ENCODE peak calls at places on chromosomes 1 and 21, in seven cellular contexts. One of them, this sample, is unnamed.

GRCh38 chr1:191240925-191241324 is 763.3 kb upstream of the BRINP3 start:
- DNase-seq in kidney epithelial cell: no peak
- DNase-seq in thoracic aorta: no peak
- DNase-seq in dorsolateral prefrontal cortex: no peak
- DNase-seq in upper lobe of right lung: no peak
- DNase-seq in cardiac muscle cell: no peak
- DNase-seq in cardiac fibroblast: no peak
- DNase-seq in this sample: no peak

GRCh38 chr1:14552246-14552970 is 46.1 kb upstream of the KAZN start:
- DNase-seq in kidney epithelial cell: no peak
- DNase-seq in thoracic aorta: no peak
- DNase-seq in dorsolateral prefrontal cortex: peak; percentile 25
- DNase-seq in upper lobe of right lung: no peak
- DNase-seq in cardiac muscle cell: no peak
- DNase-seq in cardiac fibroblast: no peak
- DNase-seq in this sample: no peak

GRCh38 chr1:59193443-59194093 is 103.3 kb upstream of the FGGY start:
- DNase-seq in kidney epithelial cell: no peak
- DNase-seq in thoracic aorta: no peak
- DNase-seq in dorsolateral prefrontal cortex: no peak
- DNase-seq in upper lobe of right lung: no peak
- DNase-seq in cardiac muscle cell: no peak
- DNase-seq in cardiac fibroblast: no peak
- DNase-seq in this sample: no peak

GRCh38 chr1:25763493-25763892 is 36.5 kb upstream of the SELENON start:
- DNase-seq in kidney epithelial cell: no peak
- DNase-seq in thoracic aorta: no peak
- DNase-seq in dorsolateral prefrontal cortex: no peak
- DNase-seq in upper lobe of right lung: no peak
- DNase-seq in cardiac muscle cell: no peak
- DNase-seq in cardiac fibroblast: no peak
- DNase-seq in this sample: no peak

GRCh38 chr1:28322209-28322608 is 6.6 kb upstream of the MED18 start:
- DNase-seq in kidney epithelial cell: peak; percentile 88
- DNase-seq in thoracic aorta: no peak
- DNase-seq in dorsolateral prefrontal cortex: no peak
- DNase-seq in upper lobe of right lung: no peak
- DNase-seq in cardiac muscle cell: no peak
- DNase-seq in cardiac fibroblast: no peak
- DNase-seq in this sample: no peak

GRCh38 chr21:34846601-34847112 is 177.9 kb downstream of the CLIC6 start:
- DNase-seq in kidney epithelial cell: peak; percentile 63
- DNase-seq in thoracic aorta: no peak
- DNase-seq in dorsolateral prefrontal cortex: no peak
- DNase-seq in upper lobe of right lung: peak; percentile 70
- DNase-seq in cardiac muscle cell: peak; percentile 71
- DNase-seq in cardiac fibroblast: peak; percentile 64
- DNase-seq in this sample: no peak

GRCh38 chr1:173420330-173420806 is 56.8 kb upstream of the PRDX6 start:
- DNase-seq in kidney epithelial cell: peak; percentile 16
- DNase-seq in thoracic aorta: no peak
- DNase-seq in dorsolateral prefrontal cortex: no peak
- DNase-seq in upper lobe of right lung: peak; percentile 66
- DNase-seq in cardiac muscle cell: peak; percentile 86
- DNase-seq in cardiac fibroblast: peak; percentile 84
- DNase-seq in this sample: peak; percentile 80

GRCh38 chr21:29005696-29006095 is 13.0 kb upstream of the LTN1 start:
- DNase-seq in kidney epithelial cell: no peak
- DNase-seq in thoracic aorta: no peak
- DNase-seq in dorsolateral prefrontal cortex: no peak
- DNase-seq in upper lobe of right lung: no peak
- DNase-seq in cardiac muscle cell: peak; percentile 10
- DNase-seq in cardiac fibroblast: no peak
- DNase-seq in this sample: no peak

GRCh38 chr1:4052657-4053056 is 152.6 kb upstream of the C1orf174 start:
- DNase-seq in kidney epithelial cell: no peak
- DNase-seq in thoracic aorta: no peak
- DNase-seq in dorsolateral prefrontal cortex: no peak
- DNase-seq in upper lobe of right lung: no peak
- DNase-seq in cardiac muscle cell: no peak
- DNase-seq in cardiac fibroblast: no peak
- DNase-seq in this sample: no peak

GRCh38 chr21:29130234-29130993 is at the start of gene MAP3K7CL:
- DNase-seq in kidney epithelial cell: peak; percentile 99
- DNase-seq in thoracic aorta: peak; percentile 52
- DNase-seq in dorsolateral prefrontal cortex: no peak
- DNase-seq in upper lobe of right lung: no peak
- DNase-seq in cardiac muscle cell: peak; percentile 98
- DNase-seq in cardiac fibroblast: peak; percentile 97
- DNase-seq in this sample: no peak

GRCh38 chr1:218930879-218931278 is 242.8 kb upstream of the LYPLAL1 start:
- DNase-seq in kidney epithelial cell: no peak
- DNase-seq in thoracic aorta: no peak
- DNase-seq in dorsolateral prefrontal cortex: no peak
- DNase-seq in upper lobe of right lung: no peak
- DNase-seq in cardiac muscle cell: peak; percentile 98
- DNase-seq in cardiac fibroblast: peak; percentile 94
- DNase-seq in this sample: no peak

GRCh38 chr1:221832151-221832550 is 90.3 kb upstream of the DUSP10 start:
- DNase-seq in kidney epithelial cell: no peak
- DNase-seq in thoracic aorta: no peak
- DNase-seq in dorsolateral prefrontal cortex: no peak
- DNase-seq in upper lobe of right lung: no peak
- DNase-seq in cardiac muscle cell: no peak
- DNase-seq in cardiac fibroblast: no peak
- DNase-seq in this sample: no peak

GRCh38 chr21:42107881-42108553 is 36.9 kb downstream of the UMODL1 start:
- DNase-seq in kidney epithelial cell: no peak
- DNase-seq in thoracic aorta: no peak
- DNase-seq in dorsolateral prefrontal cortex: peak; percentile 65
- DNase-seq in upper lobe of right lung: peak; percentile 88
- DNase-seq in cardiac muscle cell: peak; percentile 48
- DNase-seq in cardiac fibroblast: peak; percentile 62
- DNase-seq in this sample: peak; percentile 88

GRCh38 chr1:116122955-116123757 is 12.0 kb downstream of the MAB21L3 start:
- DNase-seq in kidney epithelial cell: peak; percentile 90
- DNase-seq in thoracic aorta: no peak
- DNase-seq in dorsolateral prefrontal cortex: no peak
- DNase-seq in upper lobe of right lung: peak; percentile 71
- DNase-seq in cardiac muscle cell: peak; percentile 81
- DNase-seq in cardiac fibroblast: peak; percentile 67
- DNase-seq in this sample: no peak

GRCh38 chr1:52727114-52727586 is 897 bp downstream of the ZYG11B start:
- DNase-seq in kidney epithelial cell: no peak
- DNase-seq in thoracic aorta: no peak
- DNase-seq in dorsolateral prefrontal cortex: no peak
- DNase-seq in upper lobe of right lung: no peak
- DNase-seq in cardiac muscle cell: no peak
- DNase-seq in cardiac fibroblast: no peak
- DNase-seq in this sample: no peak

GRCh38 chr1:183227963-183228649 is 42.0 kb downstream of the LAMC2 start:
- DNase-seq in kidney epithelial cell: no peak
- DNase-seq in thoracic aorta: no peak
- DNase-seq in dorsolateral prefrontal cortex: no peak
- DNase-seq in upper lobe of right lung: no peak
- DNase-seq in cardiac muscle cell: peak; percentile 70
- DNase-seq in cardiac fibroblast: peak; percentile 69
- DNase-seq in this sample: peak; percentile 71

GRCh38 chr1:54084794-54085193 is 31.4 kb downstream of the TCEANC2 start:
- DNase-seq in kidney epithelial cell: no peak
- DNase-seq in thoracic aorta: no peak
- DNase-seq in dorsolateral prefrontal cortex: no peak
- DNase-seq in upper lobe of right lung: no peak
- DNase-seq in cardiac muscle cell: no peak
- DNase-seq in cardiac fibroblast: no peak
- DNase-seq in this sample: no peak

GRCh38 chr1:3495776-3496745 is 41.6 kb downstream of the ARHGEF16 start:
- DNase-seq in kidney epithelial cell: no peak
- DNase-seq in thoracic aorta: no peak
- DNase-seq in dorsolateral prefrontal cortex: no peak
- DNase-seq in upper lobe of right lung: no peak
- DNase-seq in cardiac muscle cell: no peak
- DNase-seq in cardiac fibroblast: no peak
- DNase-seq in this sample: no peak

DNA sequence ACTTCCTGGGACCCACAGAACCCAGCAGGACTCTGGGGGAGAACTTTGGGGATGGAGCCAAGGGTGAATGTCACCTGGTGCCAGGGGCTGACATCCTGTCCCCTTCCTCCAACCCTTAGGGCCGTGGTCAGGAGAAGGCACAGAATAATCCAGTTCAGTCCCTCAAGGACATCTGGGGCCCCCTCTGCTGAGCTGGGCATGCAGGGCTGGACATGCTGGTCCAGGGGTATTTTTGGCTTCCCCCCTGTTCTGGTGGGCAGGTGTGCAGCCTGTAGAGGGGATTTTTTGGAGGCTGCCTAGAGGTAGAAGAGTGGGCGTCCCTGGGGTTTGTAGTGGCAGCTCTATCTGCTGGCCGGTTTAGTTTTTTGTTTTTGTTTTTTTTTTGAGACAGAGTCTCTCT is 3.4 kb upstream of the CROCC start:
- DNase-seq in kidney epithelial cell: no peak
- DNase-seq in thoracic aorta: no peak
- DNase-seq in dorsolateral prefrontal cortex: no peak
- DNase-seq in upper lobe of right lung: peak; percentile 6
- DNase-seq in cardiac muscle cell: no peak
- DNase-seq in cardiac fibroblast: no peak
- DNase-seq in this sample: no peak
- TF ChIP-seq CTCF in kidney epithelial cell: no peak
- TF ChIP-seq CTCF in thoracic aorta: no peak
- TF ChIP-seq CTCF in dorsolateral prefrontal cortex: no peak
- TF ChIP-seq CTCF in upper lobe of right lung: no peak
- TF ChIP-seq CTCF in cardiac muscle cell: no peak
- TF ChIP-seq CTCF in cardiac fibroblast: no peak
- TF ChIP-seq CTCF in this sample: no peak

DNA sequence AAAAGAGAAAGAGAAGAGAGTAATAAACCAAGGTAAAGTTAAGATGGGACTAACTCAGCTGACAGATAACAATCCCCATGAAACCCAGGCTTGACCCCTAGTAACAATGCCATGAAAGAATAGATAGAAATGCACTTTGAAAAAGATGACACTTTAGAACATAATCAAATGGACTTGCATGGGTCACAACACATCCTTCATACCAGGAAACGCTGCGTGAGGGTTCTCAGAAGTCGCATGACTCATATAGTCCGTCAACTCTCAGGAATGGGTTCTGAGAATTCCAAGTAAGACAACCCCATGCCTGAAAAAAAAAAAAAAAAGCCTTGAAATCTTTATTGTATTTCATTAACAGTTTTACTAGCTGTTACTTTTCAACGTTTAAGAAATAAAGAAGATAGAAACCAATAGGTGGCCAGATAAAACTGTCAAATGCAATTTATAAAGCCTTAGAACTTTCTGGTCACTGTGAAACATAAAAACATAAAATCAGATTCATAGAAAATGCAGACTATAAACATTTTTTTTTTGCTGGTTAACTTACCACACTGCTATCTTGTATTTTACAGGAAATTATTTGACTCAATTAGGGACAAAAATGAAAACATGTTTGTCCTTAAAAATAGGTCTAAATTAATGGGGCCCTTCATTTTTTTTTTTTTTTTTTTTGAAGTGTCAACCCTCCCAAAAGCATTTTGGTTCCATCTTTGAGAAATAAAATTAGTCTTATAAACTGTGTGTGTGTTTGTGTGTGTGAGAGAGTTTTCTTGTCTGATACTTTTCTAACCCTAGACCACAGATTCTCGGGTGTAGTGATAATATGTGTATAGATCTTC is 202.1 kb downstream of the NCAM2 start:
- DNase-seq in kidney epithelial cell: peak; percentile 93
- DNase-seq in thoracic aorta: peak; percentile 36
- DNase-seq in dorsolateral prefrontal cortex: no peak
- DNase-seq in upper lobe of right lung: no peak
- DNase-seq in cardiac muscle cell: peak; percentile 98
- DNase-seq in cardiac fibroblast: peak; percentile 99
- DNase-seq in this sample: no peak
- H3K4me3 ChIP-seq in kidney epithelial cell: no peak overlapping the region
- H3K4me3 ChIP-seq in thoracic aorta: peak overlapping the region; percentile 47
- H3K4me3 ChIP-seq in dorsolateral prefrontal cortex: peak overlapping the region; percentile 10
- H3K4me3 ChIP-seq in upper lobe of right lung: peak overlapping the region; percentile 34
- H3K4me3 ChIP-seq in cardiac muscle cell: no peak overlapping the region
- H3K4me3 ChIP-seq in cardiac fibroblast: no peak overlapping the region
- H3K4me3 ChIP-seq in this sample: no peak overlapping the region

DNA sequence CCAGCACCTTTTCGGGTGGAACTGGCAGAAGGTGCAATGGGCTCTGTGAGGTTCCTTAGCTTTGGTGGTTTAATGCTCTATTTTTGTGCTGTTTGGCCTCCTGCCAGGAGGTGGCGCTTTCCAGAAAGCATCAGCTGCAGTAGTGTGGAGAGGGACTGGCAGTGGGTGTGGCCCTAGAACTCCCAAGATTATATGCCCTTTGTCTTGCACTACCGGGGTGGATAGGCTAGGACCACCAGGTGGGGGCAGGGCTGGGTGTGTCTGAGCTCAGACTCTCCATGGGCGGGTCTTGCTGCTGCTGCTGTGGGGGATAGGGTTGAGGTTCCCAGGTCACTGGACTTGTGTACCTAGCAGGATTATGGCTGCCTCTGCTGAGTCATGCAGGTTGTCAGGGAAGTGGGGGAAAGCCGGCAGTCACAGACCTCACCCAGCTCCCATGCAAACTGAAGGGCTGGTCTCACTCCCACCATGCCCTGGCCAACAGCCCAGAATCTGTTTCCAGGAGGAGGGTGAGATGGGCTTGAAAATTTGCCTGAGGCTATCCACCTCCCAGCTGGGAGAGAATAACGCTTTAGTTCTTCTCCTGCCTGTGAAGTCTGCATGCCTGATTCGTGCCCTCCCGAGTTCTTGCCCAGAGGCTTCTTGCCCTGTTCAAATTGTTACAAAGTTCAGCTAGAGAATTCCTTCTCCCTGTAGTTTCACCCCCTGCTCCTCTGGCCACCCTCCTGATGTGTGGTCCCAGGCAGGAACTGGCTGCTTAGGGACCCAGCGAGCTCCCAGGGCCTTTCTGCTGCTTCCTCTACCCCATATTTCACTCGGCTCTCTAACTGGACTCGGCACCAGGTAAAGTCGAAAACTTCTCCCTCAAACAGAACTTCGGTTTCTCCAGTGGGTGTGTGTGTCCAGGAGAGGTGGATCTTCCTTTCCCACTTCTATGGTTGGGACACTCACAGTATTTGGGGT is 76.5 kb upstream of the BTG3 start:
- DNase-seq in kidney epithelial cell: peak; percentile 37
- DNase-seq in thoracic aorta: no peak
- DNase-seq in dorsolateral prefrontal cortex: no peak
- DNase-seq in upper lobe of right lung: no peak
- DNase-seq in cardiac muscle cell: peak; percentile 76
- DNase-seq in cardiac fibroblast: peak; percentile 73
- DNase-seq in this sample: peak; percentile 26
- TF ChIP-seq CTCF in kidney epithelial cell: peak; percentile 21
- TF ChIP-seq CTCF in thoracic aorta: no peak
- TF ChIP-seq CTCF in dorsolateral prefrontal cortex: no peak
- TF ChIP-seq CTCF in upper lobe of right lung: peak; percentile 24
- TF ChIP-seq CTCF in cardiac muscle cell: no peak
- TF ChIP-seq CTCF in cardiac fibroblast: no peak
- TF ChIP-seq CTCF in this sample: peak; percentile 42

DNA sequence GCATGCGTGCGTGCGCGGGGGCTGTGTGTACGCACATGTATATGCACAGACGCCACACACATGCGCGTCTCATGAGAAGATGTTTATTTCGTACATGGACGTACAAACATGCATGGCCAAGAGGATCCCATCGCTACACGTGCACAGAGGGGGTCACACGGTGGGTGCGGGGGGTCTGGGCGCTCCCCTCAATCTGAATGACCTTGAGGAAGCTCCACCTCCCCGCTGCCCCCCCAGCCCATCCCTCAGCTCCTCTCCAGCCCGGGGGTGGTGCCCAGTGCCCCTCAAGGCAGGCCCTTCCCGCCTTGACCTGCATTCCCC is 1.5 kb downstream of the TMEM240 start:
- DNase-seq in kidney epithelial cell: no peak
- DNase-seq in thoracic aorta: no peak
- DNase-seq in dorsolateral prefrontal cortex: no peak
- DNase-seq in upper lobe of right lung: no peak
- DNase-seq in cardiac muscle cell: no peak
- DNase-seq in cardiac fibroblast: no peak
- DNase-seq in this sample: no peak
- H3K4me3 ChIP-seq in kidney epithelial cell: no peak overlapping the region
- H3K4me3 ChIP-seq in thoracic aorta: peak overlapping the region; percentile 79
- H3K4me3 ChIP-seq in dorsolateral prefrontal cortex: peak overlapping the region; percentile 64
- H3K4me3 ChIP-seq in upper lobe of right lung: no peak overlapping the region
- H3K4me3 ChIP-seq in cardiac muscle cell: peak overlapping the region; percentile 76
- H3K4me3 ChIP-seq in cardiac fibroblast: peak overlapping the region; percentile 55
- H3K4me3 ChIP-seq in this sample: no peak overlapping the region